ENCODE peak calls at places on chromosome 2, in six cellular contexts. J is stimulated activated naive CD8-positive, alpha-beta T cell treated with anti-CD3 and anti-CD28 coated beads, Interleukin-15, amount 100 ng/mL, for 72 hours; B is NCI-H187 treated with DMSO at 0.1 percent for 48 hours; E is GM03348; Z is upper lobe of right lung; V is neural crest cell. G is an unnamed sample.

GRCh38 chr2:143801561-143801960 is 672.3 kb downstream of the ARHGAP15 start:
- DNase-seq in J (no peak), Z (no peak), V (no peak), B (no peak), E (no peak), G (no peak)

GRCh38 chr2:106104332-106105062 is 89.6 kb downstream of the UXS1 start:
- DNase-seq in V (peak), J (peak), Z (no peak), E (peak), B (peak), G (peak)

GRCh38 chr2:163046615-163047014 is 208.0 kb upstream of the KCNH7 start:
- DNase-seq in J (no peak), V (no peak), Z (no peak), B (no peak), E (no peak), G (no peak)

GRCh38 chr2:142140434-142140845 is 9.6 kb upstream of the LRP1B start:
- DNase-seq in B (no peak), V (no peak), E (peak), J (no peak), Z (no peak), G (no peak)

GRCh38 chr2:149033716-149034115 is 4.8 kb upstream of the LYPD6B start:
- DNase-seq in Z (no peak), J (no peak), E (no peak), V (no peak), B (peak), G (no peak)

GRCh38 chr2:84033347-84033974 is 425.6 kb downstream of the SUCLG1 start:
- DNase-seq in Z (no peak), J (no peak), E (no peak), V (no peak), B (no peak), G (no peak)

GRCh38 chr2:223044092-223044836 is 7.7 kb upstream of the KCNE4 start:
- DNase-seq in E (no peak), Z (no peak), V (no peak), B (no peak), J (no peak), G (no peak)

GRCh38 chr2:107108556-107108955 is 222.6 kb upstream of the ST6GAL2 start:
- DNase-seq in Z (no peak), B (no peak), J (no peak), V (no peak), E (no peak), G (no peak)

GRCh38 chr2:34719195-34719594 is 1120.1 kb upstream of the FAM98A start:
- DNase-seq in B (no peak), Z (no peak), J (no peak), V (no peak), E (no peak), G (no peak)

GRCh38 chr2:38060206-38060605 is 15.7 kb downstream of the CYP1B1 start:
- DNase-seq in J (no peak), E (no peak), V (no peak), B (no peak), Z (no peak), G (no peak)

GRCh38 chr2:188986839-188987238 is 12.7 kb downstream of the COL3A1 start:
- DNase-seq in B (no peak), V (no peak), E (peak), J (no peak), Z (no peak), G (no peak)

GRCh38 chr2:173511942-173512341 is 157.3 kb downstream of the CDCA7 start:
- DNase-seq in B (no peak), E (no peak), V (no peak), Z (no peak), J (no peak), G (no peak)

GRCh38 chr2:237431372-237431771 is 17.4 kb upstream of the COL6A3 start:
- DNase-seq in B (no peak), Z (no peak), V (no peak), J (no peak), E (no peak), G (no peak)

GRCh38 chr2:193845604-193846003 is 1650.9 kb upstream of the TMEFF2 start:
- DNase-seq in V (no peak), J (no peak), E (no peak), Z (no peak), B (no peak), G (no peak)

GRCh38 chr2:72893594-72894319 is 6.5 kb downstream of the SPR start:
- DNase-seq in B (no peak), V (peak), J (peak), E (peak), Z (no peak), G (peak)

GRCh38 chr2:120520929-120521912 is 175.3 kb downstream of the INHBB start:
- DNase-seq in B (no peak), J (peak), E (peak), V (peak), Z (no peak), G (peak)

GRCh38 chr2:200364142-200364541 is 57.6 kb downstream of the SPATS2L start:
- DNase-seq in J (no peak), V (no peak), E (no peak), Z (no peak), B (no peak), G (no peak)

GRCh38 chr2:86038291-86039081 is 67.2 kb downstream of the POLR1A start:
- DNase-seq in Z (peak), E (peak), J (peak), B (no peak), V (no peak), G (no peak)

GRCh38 chr2:50401772-50402653 is 629.9 kb downstream of the NRXN1 start:
- DNase-seq in B (peak), V (peak), E (peak), J (peak), Z (no peak), G (peak)

GRCh38 chr2:105418527-105418926 is 19.7 kb upstream of the FHL2 start:
- DNase-seq in J (no peak), Z (no peak), V (no peak), E (no peak), B (no peak), G (no peak)

GRCh38 chr2:173037245-173038106 is 38.2 kb upstream of the MAP3K20 start:
- DNase-seq in B (no peak), Z (no peak), J (no peak), V (no peak), E (no peak), G (no peak)

GRCh38 chr2:60100034-60100433 is 453.4 kb downstream of the BCL11A start:
- DNase-seq in V (no peak), B (no peak), E (no peak), J (no peak), Z (no peak), G (no peak)

GRCh38 chr2:20593072-20594034 is 57.5 kb downstream of the HS1BP3 start:
- DNase-seq in V (peak), J (no peak), Z (peak), B (no peak), E (no peak), G (no peak)

GRCh38 chr2:230930928-230931555 is 6.0 kb upstream of the GPR55 start:
- DNase-seq in V (no peak), Z (no peak), E (no peak), J (peak), B (no peak), G (no peak)

GRCh38 chr2:15931514-15931870 is 8.9 kb upstream of the MYCN start:
- DNase-seq in B (no peak), E (no peak), V (no peak), Z (no peak), J (no peak), G (no peak)

GRCh38 chr2:187580462-187581124 is 26.4 kb upstream of the TFPI start:
- DNase-seq in J (no peak), Z (no peak), E (peak), V (no peak), B (no peak), G (no peak)

GRCh38 chr2:160010361-160011145 is 51.9 kb downstream of the PLA2R1 start:
- DNase-seq in E (no peak), V (no peak), B (no peak), Z (no peak), J (no peak), G (peak)